ENCODE peak calls at places on chromosomes 4 and X, in six cellular contexts. T is CD8-positive, alpha-beta memory T cell; Z is lower lobe of right lung; L is tibial artery; X is left lung; J is body of pancreas. U is an unnamed sample.

GRCh38 chr4:128776794-128777216 is 32.7 kb upstream of the JADE1 start:
- DNase-seq in Z (peak; percentile 87), L (peak; percentile 75), X (peak; percentile 84), T (no peak), J (peak; percentile 22), U (peak; percentile 90)

GRCh38 chr4:110540606-110541440 is 64.9 kb downstream of the ENPEP start:
- DNase-seq in T (no peak), J (no peak), L (no peak), Z (no peak), X (no peak), U (no peak)

GRCh38 chr4:155667538-155668511 is 1.2 kb downstream of the GUCY1A1 start:
- DNase-seq in J (peak; percentile 36), X (peak; percentile 56), L (peak; percentile 74), T (no peak), Z (peak; percentile 61), U (peak; percentile 80)

GRCh38 chrX:66039916-66040315 is at the start of gene VSIG4:
- DNase-seq in X (no peak), T (no peak), L (no peak), Z (peak; percentile 63), J (no peak), U (peak; percentile 67)

GRCh38 chr4:95129708-95130343 is 372.1 kb downstream of the BMPR1B start:
- DNase-seq in X (no peak), J (peak; percentile 12), L (no peak), Z (no peak), T (no peak), U (no peak)

GRCh38 chr4:135319685-135320084 is 1118.1 kb upstream of the PABPC4L start:
- DNase-seq in T (no peak), Z (no peak), X (no peak), L (no peak), J (no peak), U (no peak)

GRCh38 chrX:31397119-31397518 is 325.3 kb upstream of the FTHL17 start:
- DNase-seq in X (no peak), T (no peak), L (no peak), J (no peak), Z (no peak), U (no peak)

GRCh38 chr4:79088991-79089705 is 149.9 kb upstream of the PAQR3 start:
- DNase-seq in J (no peak), L (no peak), Z (no peak), X (no peak), T (no peak), U (no peak)

GRCh38 chr4:70913947-70914445 is 11.8 kb downstream of the MOB1B start:
- DNase-seq in T (no peak), L (no peak), J (no peak), X (no peak), Z (no peak), U (no peak)

GRCh38 chr4:151908734-151909497 is 148.1 kb upstream of the GATB start:
- DNase-seq in L (no peak), Z (no peak), J (no peak), X (no peak), T (no peak), U (no peak)

GRCh38 chr4:70895405-70895804 is 6.8 kb upstream of the MOB1B start:
- DNase-seq in X (no peak), T (no peak), Z (no peak), J (no peak), L (no peak), U (no peak)

GRCh38 chr4:52799813-52800212 is 48.6 kb upstream of the ERVMER34-1 start:
- DNase-seq in L (no peak), T (no peak), X (no peak), Z (no peak), J (no peak), U (no peak)

GRCh38 chrX:10327651-10328050 is 170.9 kb downstream of the CLCN4 start:
- DNase-seq in T (no peak), X (no peak), J (no peak), L (no peak), Z (no peak), U (no peak)

GRCh38 chr4:52098618-52099017 is 47.5 kb downstream of the SPATA18 start:
- DNase-seq in J (no peak), Z (no peak), T (no peak), L (no peak), X (no peak), U (no peak)

GRCh38 chr4:17029432-17029831 is 131.0 kb upstream of the LDB2 start:
- DNase-seq in Z (no peak), J (no peak), T (no peak), X (no peak), L (no peak), U (no peak)

GRCh38 chr4:14225683-14226207 is 598.2 kb upstream of the BOD1L1 start:
- DNase-seq in L (no peak), X (no peak), Z (no peak), T (no peak), J (no peak), U (no peak)

GRCh38 chr4:40874331-40874730 is 124.6 kb downstream of the NSUN7 start:
- DNase-seq in L (no peak), X (no peak), T (no peak), J (no peak), Z (no peak), U (no peak)

GRCh38 chr4:182207806-182208483 is 35.3 kb upstream of the TENM3 start:
- DNase-seq in X (no peak), Z (no peak), J (no peak), L (no peak), T (no peak), U (no peak)

GRCh38 chr4:182206266-182206665 is 36.9 kb upstream of the TENM3 start:
- DNase-seq in L (no peak), T (no peak), J (no peak), X (no peak), Z (no peak), U (no peak)

GRCh38 chr4:182205293-182205692 is 37.9 kb upstream of the TENM3 start:
- DNase-seq in Z (no peak), L (no peak), X (no peak), T (no peak), J (no peak), U (no peak)

GRCh38 chr4:182208651-182209050 is 34.6 kb upstream of the TENM3 start:
- DNase-seq in X (no peak), L (no peak), T (no peak), J (no peak), Z (no peak), U (no peak)

DNA sequence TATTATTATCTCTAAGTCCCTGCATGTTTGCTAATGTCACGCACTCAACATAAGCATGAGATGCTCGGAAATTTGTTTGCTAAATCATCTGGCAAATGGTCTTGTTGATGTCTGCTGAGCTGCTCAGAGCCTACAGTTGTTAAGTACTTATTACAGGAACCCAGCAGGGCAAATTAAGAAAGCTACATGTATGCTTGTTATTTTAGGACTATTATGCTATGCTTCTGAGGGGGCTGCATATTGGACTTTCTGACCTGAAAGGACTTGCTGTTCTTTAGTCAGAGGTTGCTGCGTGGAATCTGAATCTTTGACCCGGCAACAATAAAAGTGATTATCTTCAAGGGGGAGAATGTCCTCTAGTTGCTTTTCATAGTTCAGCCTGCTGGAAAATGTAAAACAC is 36.3 kb upstream of the TENM3 start:
- DNase-seq in J (no peak), L (no peak), Z (no peak), X (no peak), T (no peak), U (no peak)
- H3K4me1 ChIP-seq in J (no peaks in the 10 kb centered on the region), L (peaks cover 9% of the 10 kb centered on the region), Z (peaks cover 1% of the 10 kb centered on the region), X (no peaks in the 10 kb centered on the region), T (no peaks in the 10 kb centered on the region), U (no peaks in the 10 kb centered on the region)

GRCh38 chrX:133987188-133987587 is 1.8 kb upstream of the GPC3 start:
- DNase-seq in L (no peak), J (no peak), T (no peak), Z (no peak), X (no peak), U (no peak)

GRCh38 chrX:133984857-133985163 is 584 bp downstream of the GPC3 start:
- DNase-seq in L (no peak), T (no peak), X (no peak), J (no peak), Z (no peak), U (no peak)

GRCh38 chrX:133986008-133986683 is 752 bp upstream of the GPC3 start:
- DNase-seq in J (no peak), X (no peak), Z (no peak), L (no peak), T (no peak), U (no peak)

GRCh38 chrX:133983974-133984578 is 1.3 kb downstream of the GPC3 start:
- DNase-seq in L (no peak), X (no peak), Z (no peak), J (no peak), T (no peak), U (no peak)

DNA sequence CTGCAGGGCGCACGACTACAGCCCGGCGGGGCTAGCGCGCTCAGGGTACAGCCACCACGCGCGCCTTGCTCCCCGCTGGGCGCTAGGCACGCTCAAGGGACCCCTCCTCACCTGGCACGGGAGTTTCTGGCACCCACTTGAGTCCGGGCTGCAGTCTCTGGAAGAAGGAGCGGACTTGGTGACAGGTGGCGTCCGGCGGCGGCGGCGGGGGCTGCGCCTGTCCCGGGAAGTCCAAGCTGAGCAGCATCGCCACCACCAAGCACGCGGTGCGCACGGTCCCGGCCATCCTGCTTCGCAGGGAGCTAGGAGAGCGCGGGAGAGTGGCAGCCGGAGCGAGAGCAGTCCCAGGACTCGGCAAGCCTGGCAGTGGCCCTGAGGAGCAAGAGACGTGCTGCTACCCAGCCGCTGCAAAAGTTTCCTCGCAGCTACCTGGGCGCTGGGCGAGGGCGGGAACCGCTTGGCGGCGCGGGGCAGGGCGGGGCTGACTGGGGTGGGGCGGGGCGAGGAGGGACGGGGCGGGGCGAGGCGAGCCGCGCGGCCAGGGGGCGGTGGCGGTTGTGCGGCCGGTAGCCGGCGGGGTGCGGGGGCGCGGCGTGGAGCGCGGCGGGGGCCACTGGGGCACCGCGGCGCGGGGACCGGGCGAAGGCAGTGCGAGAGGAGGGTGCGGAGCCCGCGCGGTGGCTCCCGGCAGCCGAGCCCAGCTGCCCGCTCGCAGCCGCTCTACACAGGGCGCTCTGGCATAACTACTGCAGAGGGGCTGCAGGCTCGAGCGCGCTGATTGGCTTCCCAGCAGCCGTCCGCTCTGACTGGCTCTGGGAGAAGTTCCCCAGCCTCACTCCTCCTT is at the start of gene GPC3:
- DNase-seq in J (peak; percentile 46), Z (peak; percentile 41), X (no peak), L (no peak), T (peak; percentile 34), U (peak; percentile 63)
- H3K4me3 ChIP-seq in J (no peak within 1 kb of the TSS), Z (peak within 1 kb of the TSS; percentile 44), X (peak within 1 kb of the TSS; percentile 7), L (peak within 1 kb of the TSS; percentile 31), T (no peak within 1 kb of the TSS), U (peak within 1 kb of the TSS; percentile 34)

GRCh38 chr4:107993969-107994368 is 4.3 kb downstream of the HADH start:
- DNase-seq in Z (no peak), J (no peak), X (no peak), T (no peak), L (no peak), U (no peak)
- H3K4me1 ChIP-seq in Z (peaks cover 57% of the 10 kb centered on the region), J (peaks cover 53% of the 10 kb centered on the region), X (peaks cover 54% of the 10 kb centered on the region), T (peaks cover 22% of the 10 kb centered on the region), L (peaks cover 84% of the 10 kb centered on the region), U (peaks cover 47% of the 10 kb centered on the region)

GRCh38 chr4:8605289-8605688 is 12.7 kb downstream of the CPZ start:
- DNase-seq in L (no peak), T (no peak), J (no peak), Z (no peak), X (no peak), U (no peak)

GRCh38 chr4:8606476-8606875 is 13.9 kb downstream of the CPZ start:
- DNase-seq in X (no peak), L (no peak), T (no peak), J (no peak), Z (no peak), U (no peak)

GRCh38 chr4:8601556-8601955 is 9.0 kb downstream of the CPZ start:
- DNase-seq in J (no peak), Z (no peak), L (no peak), X (no peak), T (no peak), U (no peak)

GRCh38 chr4:8602686-8603430 is 10.3 kb downstream of the CPZ start:
- DNase-seq in L (no peak), J (no peak), Z (no peak), X (no peak), T (no peak), U (no peak)

GRCh38 chr4:8603931-8604330 is 11.4 kb downstream of the CPZ start:
- DNase-seq in T (no peak), Z (no peak), J (no peak), L (no peak), X (no peak), U (no peak)
- H3K4me3 ChIP-seq in T (no peak overlapping the region), Z (no peak overlapping the region), J (no peak overlapping the region), L (no peak overlapping the region), X (no peak overlapping the region), U (no peak overlapping the region)

U was measured in upper lobe of right lung.